ENCODE peak calls at places on chromosomes 7 and 10, in six cellular contexts. G is mesenchymal stem cell, H is trophoblast cell, P is H9, I is neuronal stem cell, C is mesendoderm. W is an unnamed sample.

GRCh38 chr10:49571419-49571818 is 32.5 kb upstream of the ERCC6 start:
- DNase-seq in P (no peak), C (no peak), I (no peak), H (no peak), G (peak), W (no peak)

GRCh38 chr7:40000734-40001315 is 50.8 kb downstream of the CDK13 start:
- DNase-seq in C (no peak), G (no peak), P (no peak), I (no peak), H (no peak), W (no peak)

GRCh38 chr7:19114591-19114855 is 2.9 kb downstream of the TWIST1 start:
- DNase-seq in H (no peak), I (no peak), C (no peak), P (no peak), G (peak), W (no peak)

GRCh38 chr10:90394306-90394705 is 463.5 kb downstream of the HTR7 start:
- DNase-seq in G (no peak), H (no peak), P (peak), C (peak), I (no peak), W (no peak)

GRCh38 chr10:43225787-43226153 is 41.1 kb downstream of the RASGEF1A start:
- DNase-seq in P (no peak), C (no peak), H (no peak), I (no peak), G (no peak), W (peak)

GRCh38 chr10:132229834-132230556 is 43.2 kb downstream of the DPYSL4 start:
- DNase-seq in H (peak), G (no peak), I (no peak), P (no peak), C (no peak), W (no peak)

GRCh38 chr7:70143089-70144044 is 545.1 kb downstream of the AUTS2 start:
- DNase-seq in C (no peak), G (peak), P (no peak), I (no peak), H (no peak), W (no peak)

GRCh38 chr7:42014625-42015412 is 222.2 kb downstream of the GLI3 start:
- DNase-seq in C (peak), I (peak), P (peak), G (peak), H (peak), W (peak)

GRCh38 chr7:13742719-13743640 is 246.5 kb downstream of the ETV1 start:
- DNase-seq in I (no peak), C (peak), H (peak), P (peak), G (peak), W (no peak)

GRCh38 chr10:95290801-95291633 is at the start of gene PDLIM1:
- DNase-seq in P (peak), H (peak), C (peak), I (no peak), G (peak), W (peak)

GRCh38 chr7:66668677-66669076 is 40.0 kb downstream of the KCTD7 start:
- DNase-seq in G (no peak), H (no peak), P (no peak), I (no peak), C (no peak), W (no peak)

GRCh38 chr10:13222151-13222550 is 12.0 kb downstream of the UCMA start:
- DNase-seq in I (no peak), P (no peak), C (no peak), G (no peak), H (no peak), W (no peak)

GRCh38 chr10:96122824-96123223 is 7.3 kb upstream of the ZNF518A start:
- DNase-seq in C (no peak), G (no peak), H (no peak), P (no peak), I (no peak), W (no peak)

GRCh38 chr10:88281592-88282268 is 301.4 kb downstream of the RNLS start:
- DNase-seq in I (no peak), H (no peak), G (peak), P (no peak), C (no peak), W (no peak)

GRCh38 chr10:100879741-100880360 is 32.9 kb upstream of the SLF2 start:
- DNase-seq in C (no peak), I (no peak), H (no peak), G (no peak), P (no peak), W (no peak)

GRCh38 chr10:126262971-126263370 is 125.3 kb downstream of the ADAM12 start:
- DNase-seq in H (no peak), G (no peak), I (no peak), P (no peak), C (no peak), W (no peak)

GRCh38 chr10:72044417-72045041 is 43.8 kb downstream of the SPOCK2 start:
- DNase-seq in P (no peak), G (no peak), I (no peak), C (no peak), H (peak), W (no peak)

GRCh38 chr10:60952846-60953220 is 8.8 kb upstream of the RHOBTB1 start:
- DNase-seq in I (no peak), G (no peak), P (no peak), C (no peak), H (no peak), W (no peak)

GRCh38 chr7:46288010-46288409 is 366.9 kb upstream of the IGFBP3 start:
- DNase-seq in C (no peak), P (no peak), H (no peak), I (no peak), G (no peak), W (no peak)

GRCh38 chr7:101251871-101252659 is 7.2 kb upstream of the FIS1 start:
- DNase-seq in P (peak), H (peak), C (peak), I (peak), G (peak), W (peak)

GRCh38 chr7:101248276-101248675 is 3.4 kb upstream of the FIS1 start:
- DNase-seq in G (no peak), P (no peak), C (no peak), H (no peak), I (no peak), W (no peak)

GRCh38 chr7:101255841-101256240 is 11.0 kb upstream of the FIS1 start:
- DNase-seq in C (no peak), G (peak), H (peak), P (no peak), I (no peak), W (no peak)

GRCh38 chr7:101245147-101245668 is 327 bp upstream of the FIS1 start:
- DNase-seq in H (no peak), C (no peak), I (no peak), P (no peak), G (no peak), W (no peak)

GRCh38 chr7:101250324-101250723 is 5.4 kb upstream of the FIS1 start:
- DNase-seq in H (peak), G (no peak), C (no peak), P (no peak), I (no peak), W (no peak)
- H3K23ac ChIP-seq in H (no peak), G (no peak), C (no peak), P (no peak), I (no peak), W (no peak)

GRCh38 chr10:73886625-73887024 is 12.3 kb upstream of the CAMK2G start:
- DNase-seq in P (no peak), H (peak), C (peak), G (peak), I (no peak), W (no peak)
- H3K23ac ChIP-seq in P (no peak), H (no peak), C (no peak), G (no peak), I (no peak), W (no peak)

GRCh38 chr7:127654404-127655392 is 2.7 kb downstream of the SND1 start:
- DNase-seq in G (peak), I (no peak), P (no peak), C (no peak), H (no peak), W (no peak)
- H3K23ac ChIP-seq in G (no peak), I (no peak), P (no peak), C (no peak), H (no peak), W (no peak)

GRCh38 chr10:110919971-110920881 is 822 bp downstream of the SHOC2 start:
- DNase-seq in G (peak), H (peak), C (peak), P (peak), I (peak), W (no peak)

GRCh38 chr10:110916554-110917346 is 2.2 kb downstream of the BBIP1 start:
- DNase-seq in H (peak), G (peak), I (no peak), C (peak), P (no peak), W (no peak)

GRCh38 chr10:110918633-110919348 is at the start of gene BBIP1:
- DNase-seq in H (peak), I (peak), P (no peak), C (peak), G (peak), W (peak)

GRCh38 chr10:110918269-110918632 is 729 bp downstream of the BBIP1 start:
- DNase-seq in P (peak), I (no peak), G (peak), C (peak), H (peak), W (peak)

GRCh38 chr10:110919349-110919931 is at the start of gene SHOC2:
- DNase-seq in I (no peak), P (peak), G (no peak), H (peak), C (no peak), W (peak)
- H3K23ac ChIP-seq in I (peak), P (no peak), G (no peak), H (no peak), C (no peak), W (no peak)

DNA sequence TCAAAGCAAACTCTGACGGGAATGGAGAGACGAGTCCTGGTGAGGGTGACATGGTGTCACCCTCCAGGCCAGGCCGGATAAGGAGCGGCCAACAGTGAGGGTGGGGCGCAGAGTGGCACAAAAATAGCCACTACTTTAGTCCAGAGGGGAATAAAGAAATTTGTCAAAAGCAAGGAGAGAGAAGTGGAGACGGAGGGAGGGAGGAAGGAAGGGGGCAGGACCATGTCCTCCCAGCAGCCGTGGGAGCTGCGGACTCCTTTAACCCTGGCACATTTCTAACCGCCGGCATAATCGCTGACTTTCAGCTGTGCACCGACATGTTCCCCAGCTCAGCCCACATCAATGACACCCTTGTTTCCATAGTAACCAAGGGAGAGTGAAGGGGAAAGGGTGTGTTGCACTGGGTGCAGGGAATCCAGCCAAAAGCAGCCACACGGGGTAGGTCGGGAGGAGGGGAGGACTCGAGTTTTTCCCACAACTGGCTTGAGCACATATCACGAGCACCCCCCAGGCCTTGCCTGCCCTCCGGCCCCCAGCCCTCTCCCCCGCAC is 29.8 kb downstream of the TRIM8 start:
- DNase-seq in P (peak), I (peak), H (peak), C (peak), G (peak), W (no peak)
- H3K23ac ChIP-seq in P (no peak), I (no peak), H (no peak), C (no peak), G (peak), W (no peak)

GRCh38 chr7:24718977-24719491 is 38.2 kb downstream of the GSDME start:
- DNase-seq in I (no peak), P (no peak), G (no peak), C (no peak), H (no peak), W (peak)

GRCh38 chr7:24717247-24717622 is 40.0 kb downstream of the GSDME start:
- DNase-seq in P (no peak), C (no peak), H (no peak), G (no peak), I (no peak), W (peak)

GRCh38 chr7:24716480-24717246 is 40.6 kb downstream of the GSDME start:
- DNase-seq in P (no peak), I (no peak), G (no peak), C (no peak), H (no peak), W (peak)

GRCh38 chr7:24718431-24718831 is 38.8 kb downstream of the GSDME start:
- DNase-seq in H (no peak), C (no peak), G (no peak), I (no peak), P (no peak), W (peak)

GRCh38 chr7:24717694-24718320 is 39.5 kb downstream of the GSDME start:
- DNase-seq in C (no peak), H (no peak), I (no peak), G (no peak), P (no peak), W (peak)
- H3K23ac ChIP-seq in C (no peak), H (no peak), I (no peak), G (no peak), P (no peak), W (no peak)

DNA sequence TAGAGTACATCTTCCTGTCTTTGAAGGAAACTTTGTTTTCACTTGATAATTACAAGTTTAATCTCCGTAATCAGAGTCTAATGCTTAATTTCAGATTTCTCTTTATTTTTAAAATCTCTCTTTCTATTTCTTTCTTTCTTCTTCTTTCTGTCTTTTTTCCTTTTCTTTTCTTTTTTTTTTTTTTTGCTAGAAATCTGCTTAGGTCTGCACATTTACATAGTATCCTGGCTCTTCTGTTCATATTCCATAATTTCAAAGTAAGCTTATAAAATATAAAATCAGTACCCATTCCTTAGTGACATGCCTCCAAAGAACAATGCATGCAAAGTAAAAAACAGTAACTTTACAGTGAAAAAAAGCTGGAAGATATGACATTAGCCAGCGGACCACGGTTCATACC is 601.7 kb upstream of the VSTM2A start:
- DNase-seq in H (no peak), G (no peak), C (no peak), I (no peak), P (no peak), W (no peak)
- H3K23ac ChIP-seq in H (no peak), G (no peak), C (no peak), I (no peak), P (no peak), W (no peak)

DNA sequence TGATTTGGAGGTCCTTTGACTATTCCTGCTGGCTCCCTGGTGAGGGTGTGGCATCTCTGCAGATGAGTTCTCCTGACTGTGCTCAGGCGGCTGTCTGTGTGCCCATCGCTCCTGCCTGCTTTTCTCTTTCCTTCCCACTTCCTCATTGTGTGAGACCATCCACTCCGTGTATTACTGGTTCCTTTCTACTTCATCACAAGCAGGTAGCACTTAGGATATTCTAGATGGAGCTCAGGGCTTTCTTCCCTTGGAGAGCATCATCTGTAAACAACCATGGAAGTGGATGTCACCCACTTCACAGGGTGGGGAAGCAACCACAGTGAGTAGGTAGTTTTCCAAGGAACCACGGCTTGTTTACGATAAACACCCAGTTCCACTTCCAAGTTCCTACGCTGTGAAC is 15.7 kb downstream of the DNAJB6 start:
- DNase-seq in G (peak), I (no peak), C (no peak), H (no peak), P (no peak), W (no peak)
- H3K23ac ChIP-seq in G (no peak), I (no peak), C (peak), H (no peak), P (no peak), W (no peak)

DNA sequence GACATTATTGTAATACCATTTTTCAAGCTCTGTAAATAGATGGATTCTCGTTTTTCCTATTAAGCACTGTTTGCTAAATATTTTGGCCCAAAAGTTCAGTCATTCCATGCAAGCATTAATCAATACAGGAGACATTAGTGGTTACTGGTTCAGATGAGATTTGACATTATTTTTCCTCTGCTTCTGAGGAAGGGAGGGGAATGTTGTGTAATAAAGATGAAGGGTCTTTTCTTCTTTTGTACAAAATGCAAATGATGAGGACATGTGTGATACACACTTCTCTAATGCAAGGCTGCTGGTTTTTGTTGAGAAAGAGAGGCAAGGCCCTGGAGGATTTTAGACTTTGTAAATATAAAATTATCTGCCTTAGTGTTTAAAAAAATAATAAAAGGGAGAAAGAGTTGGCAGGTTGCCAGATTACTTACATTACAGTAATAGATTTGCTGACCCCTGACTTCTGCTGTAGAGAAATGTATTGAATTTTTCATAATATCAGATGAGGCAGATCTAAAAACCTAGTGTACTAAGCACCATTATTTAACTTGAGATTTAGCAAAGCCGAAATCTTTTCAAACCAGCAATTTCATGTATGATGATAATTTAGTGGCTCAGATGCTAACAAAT is 179.9 kb downstream of the ARID5B start:
- DNase-seq in C (no peak), I (no peak), P (no peak), H (no peak), G (no peak), W (no peak)
- H3K23ac ChIP-seq in C (no peak), I (no peak), P (no peak), H (no peak), G (no peak), W (no peak)